ENCODE peak calls at places on chromosomes 5 and 9, in five cellular contexts. One of them, this sample, is unnamed.

GRCh38 chr9:105173306-105173705 is 71.1 kb upstream of the SLC44A1 start:
- DNase-seq in SK-N-SH: no peak
- DNase-seq in GM12878: no peak
- DNase-seq in HepG2: no peak
- DNase-seq in K562: no peak
- DNase-seq in this sample: no peak

GRCh38 chr5:30112842-30113241 is 1080.6 kb upstream of the CDH6 start:
- DNase-seq in K562: no peak
- DNase-seq in HepG2: no peak
- DNase-seq in GM12878: no peak
- DNase-seq in SK-N-SH: no peak
- DNase-seq in this sample: no peak

GRCh38 chr9:90204128-90204838 is 438.3 kb downstream of the DIRAS2 start:
- DNase-seq in K562: no peak
- DNase-seq in SK-N-SH: no peak
- DNase-seq in GM12878: no peak
- DNase-seq in HepG2: no peak
- DNase-seq in this sample: no peak

GRCh38 chr5:102922839-102923477 is 167.9 kb downstream of the PAM start:
- DNase-seq in HepG2: no peak
- DNase-seq in GM12878: no peak
- DNase-seq in K562: no peak
- DNase-seq in SK-N-SH: peak; percentile 41
- DNase-seq in this sample: no peak

GRCh38 chr5:134175874-134176522 is 752 bp downstream of the SKP1 start:
- DNase-seq in K562: peak; percentile 50
- DNase-seq in HepG2: no peak
- DNase-seq in SK-N-SH: no peak
- DNase-seq in GM12878: no peak
- DNase-seq in this sample: peak; percentile 9

GRCh38 chr5:65055938-65056337 is 287.2 kb downstream of the CWC27 start:
- DNase-seq in SK-N-SH: no peak
- DNase-seq in GM12878: no peak
- DNase-seq in HepG2: no peak
- DNase-seq in K562: no peak
- DNase-seq in this sample: no peak

GRCh38 chr9:28563612-28564011 is 990.3 kb upstream of the C9orf72 start:
- DNase-seq in SK-N-SH: no peak
- DNase-seq in GM12878: no peak
- DNase-seq in HepG2: no peak
- DNase-seq in K562: no peak
- DNase-seq in this sample: no peak

GRCh38 chr5:434443-435146 is 8.4 kb upstream of the EXOC3 start:
- DNase-seq in SK-N-SH: no peak
- DNase-seq in GM12878: no peak
- DNase-seq in HepG2: no peak
- DNase-seq in K562: no peak
- DNase-seq in this sample: no peak

GRCh38 chr9:99000480-99001395 is 57.0 kb downstream of the COL15A1 start:
- DNase-seq in HepG2: peak; percentile 17
- DNase-seq in SK-N-SH: peak; percentile 49
- DNase-seq in K562: peak; percentile 82
- DNase-seq in GM12878: peak; percentile 23
- DNase-seq in this sample: peak; percentile 49

GRCh38 chr5:128668921-128669320 is 130.9 kb upstream of the FBN2 start:
- DNase-seq in K562: no peak
- DNase-seq in HepG2: no peak
- DNase-seq in SK-N-SH: no peak
- DNase-seq in GM12878: no peak
- DNase-seq in this sample: no peak

GRCh38 chr9:6575324-6575758 is 70.2 kb downstream of the GLDC start:
- DNase-seq in K562: no peak
- DNase-seq in GM12878: peak; percentile 53
- DNase-seq in HepG2: no peak
- DNase-seq in SK-N-SH: no peak
- DNase-seq in this sample: no peak

GRCh38 chr5:14829396-14829795 is 42.2 kb downstream of the ANKH start:
- DNase-seq in K562: no peak
- DNase-seq in GM12878: no peak
- DNase-seq in SK-N-SH: no peak
- DNase-seq in HepG2: no peak
- DNase-seq in this sample: no peak

GRCh38 chr9:98215821-98216220 is 23.4 kb upstream of the CORO2A start:
- DNase-seq in HepG2: no peak
- DNase-seq in SK-N-SH: peak; percentile 82
- DNase-seq in K562: no peak
- DNase-seq in GM12878: no peak
- DNase-seq in this sample: peak; percentile 21

GRCh38 chr9:127885508-127886281 is 8.2 kb upstream of the AK1 start:
- DNase-seq in HepG2: no peak
- DNase-seq in K562: no peak
- DNase-seq in GM12878: no peak
- DNase-seq in SK-N-SH: no peak
- DNase-seq in this sample: no peak

GRCh38 chr9:21624675-21625477 is 142.8 kb upstream of the IFNE start:
- DNase-seq in GM12878: no peak
- DNase-seq in HepG2: no peak
- DNase-seq in SK-N-SH: no peak
- DNase-seq in K562: no peak
- DNase-seq in this sample: no peak

GRCh38 chr9:108622467-108622866 is 233.3 kb downstream of the ACTL7B start:
- DNase-seq in GM12878: no peak
- DNase-seq in K562: no peak
- DNase-seq in HepG2: no peak
- DNase-seq in SK-N-SH: no peak
- DNase-seq in this sample: no peak

GRCh38 chr5:68368686-68369359 is 153.3 kb downstream of the PIK3R1 start:
- DNase-seq in K562: no peak
- DNase-seq in GM12878: no peak
- DNase-seq in HepG2: no peak
- DNase-seq in SK-N-SH: no peak
- DNase-seq in this sample: no peak

GRCh38 chr9:19201899-19202891 is 28.3 kb upstream of the DENND4C start:
- DNase-seq in K562: peak; percentile 27
- DNase-seq in SK-N-SH: peak; percentile 69
- DNase-seq in HepG2: peak; percentile 92
- DNase-seq in GM12878: no peak
- DNase-seq in this sample: peak; percentile 73

GRCh38 chr9:115923903-115924668 is 229.5 kb upstream of the PAPPA start:
- DNase-seq in HepG2: peak; percentile 23
- DNase-seq in K562: no peak
- DNase-seq in GM12878: no peak
- DNase-seq in SK-N-SH: no peak
- DNase-seq in this sample: no peak

GRCh38 chr9:34380034-34380510 is 3.4 kb upstream of the MYORG start:
- DNase-seq in HepG2: no peak
- DNase-seq in GM12878: no peak
- DNase-seq in K562: no peak
- DNase-seq in SK-N-SH: no peak
- DNase-seq in this sample: no peak

GRCh38 chr9:128203024-128203841 is at the start of gene DNM1:
- DNase-seq in GM12878: no peak
- DNase-seq in HepG2: no peak
- DNase-seq in K562: peak; percentile 91
- DNase-seq in SK-N-SH: peak; percentile 99
- DNase-seq in this sample: peak; percentile 97

GRCh38 chr9:87557996-87558395 is 60.3 kb downstream of the DAPK1 start:
- DNase-seq in GM12878: peak; percentile 64
- DNase-seq in HepG2: no peak
- DNase-seq in K562: no peak
- DNase-seq in SK-N-SH: peak; percentile 54
- DNase-seq in this sample: no peak

GRCh38 chr9:306907-307306 is 92.2 kb downstream of the DOCK8 start:
- DNase-seq in K562: peak; percentile 54
- DNase-seq in SK-N-SH: no peak
- DNase-seq in GM12878: no peak
- DNase-seq in HepG2: peak; percentile 13
- DNase-seq in this sample: no peak

GRCh38 chr5:165805756-165806155 is 2300.3 kb downstream of the MAT2B start:
- DNase-seq in SK-N-SH: no peak
- DNase-seq in K562: no peak
- DNase-seq in GM12878: no peak
- DNase-seq in HepG2: no peak
- DNase-seq in this sample: peak; percentile 6

GRCh38 chr9:138116521-138116920 is 238.9 kb downstream of the CACNA1B start:
- DNase-seq in K562: no peak
- DNase-seq in SK-N-SH: peak; percentile 57
- DNase-seq in GM12878: no peak
- DNase-seq in HepG2: no peak
- DNase-seq in this sample: no peak

GRCh38 chr5:159855476-159856157 is 60.7 kb upstream of the ADRA1B start:
- DNase-seq in K562: no peak
- DNase-seq in SK-N-SH: no peak
- DNase-seq in HepG2: no peak
- DNase-seq in GM12878: no peak
- DNase-seq in this sample: no peak

GRCh38 chr9:129237195-129237611 is 59.1 kb upstream of the IER5L start:
- DNase-seq in GM12878: no peak
- DNase-seq in SK-N-SH: no peak
- DNase-seq in K562: peak; percentile 79
- DNase-seq in HepG2: no peak
- DNase-seq in this sample: no peak

GRCh38 chr9:137156567-137157375 is 13.1 kb downstream of the LRRC26 start:
- DNase-seq in GM12878: no peak
- DNase-seq in SK-N-SH: peak; percentile 88
- DNase-seq in HepG2: no peak
- DNase-seq in K562: peak; percentile 86
- DNase-seq in this sample: peak; percentile 82

GRCh38 chr5:72141440-72142271 is 34.4 kb downstream of the MAP1B start:
- DNase-seq in HepG2: no peak
- DNase-seq in SK-N-SH: no peak
- DNase-seq in GM12878: no peak
- DNase-seq in K562: no peak
- DNase-seq in this sample: no peak

GRCh38 chr5:76813982-76814562 is 4.8 kb upstream of the F2RL1 start:
- DNase-seq in GM12878: no peak
- DNase-seq in SK-N-SH: no peak
- DNase-seq in K562: no peak
- DNase-seq in HepG2: peak; percentile 43
- DNase-seq in this sample: no peak

GRCh38 chr9:35728041-35728971 is 3.7 kb downstream of the TLN1 start:
- DNase-seq in SK-N-SH: no peak
- DNase-seq in HepG2: peak; percentile 91
- DNase-seq in GM12878: no peak
- DNase-seq in K562: peak; percentile 85
- DNase-seq in this sample: no peak

GRCh38 chr5:151825445-151825844 is 53.7 kb downstream of the G3BP1 start:
- DNase-seq in SK-N-SH: peak; percentile 64
- DNase-seq in GM12878: peak; percentile 17
- DNase-seq in K562: peak; percentile 65
- DNase-seq in HepG2: peak; percentile 64
- DNase-seq in this sample: peak; percentile 71

GRCh38 chr5:60285910-60286309 is 392.4 kb upstream of the PDE4D start:
- DNase-seq in SK-N-SH: no peak
- DNase-seq in K562: no peak
- DNase-seq in GM12878: no peak
- DNase-seq in HepG2: no peak
- DNase-seq in this sample: no peak

GRCh38 chr5:60287174-60287771 is 393.7 kb upstream of the PDE4D start:
- DNase-seq in K562: peak; percentile 66
- DNase-seq in SK-N-SH: peak; percentile 46
- DNase-seq in GM12878: no peak
- DNase-seq in HepG2: peak; percentile 69
- DNase-seq in this sample: peak; percentile 63
- TF ChIP-seq FOXM1 in K562: no peak
- TF ChIP-seq FOXM1 in SK-N-SH: no peak
- TF ChIP-seq FOXM1 in GM12878: no peak
- TF ChIP-seq FOXM1 in HepG2: no peak
- TF ChIP-seq FOXM1 in this sample: no peak

GRCh38 chr5:122515709-122516431 is 203.8 kb downstream of the SNCAIP start:
- DNase-seq in K562: peak; percentile 63
- DNase-seq in SK-N-SH: peak; percentile 71
- DNase-seq in GM12878: no peak
- DNase-seq in HepG2: peak; percentile 56
- DNase-seq in this sample: peak; percentile 77
- TF ChIP-seq FOXM1 in K562: no peak
- TF ChIP-seq FOXM1 in SK-N-SH: no peak
- TF ChIP-seq FOXM1 in GM12878: no peak
- TF ChIP-seq FOXM1 in HepG2: no peak
- TF ChIP-seq FOXM1 in this sample: no peak

DNA sequence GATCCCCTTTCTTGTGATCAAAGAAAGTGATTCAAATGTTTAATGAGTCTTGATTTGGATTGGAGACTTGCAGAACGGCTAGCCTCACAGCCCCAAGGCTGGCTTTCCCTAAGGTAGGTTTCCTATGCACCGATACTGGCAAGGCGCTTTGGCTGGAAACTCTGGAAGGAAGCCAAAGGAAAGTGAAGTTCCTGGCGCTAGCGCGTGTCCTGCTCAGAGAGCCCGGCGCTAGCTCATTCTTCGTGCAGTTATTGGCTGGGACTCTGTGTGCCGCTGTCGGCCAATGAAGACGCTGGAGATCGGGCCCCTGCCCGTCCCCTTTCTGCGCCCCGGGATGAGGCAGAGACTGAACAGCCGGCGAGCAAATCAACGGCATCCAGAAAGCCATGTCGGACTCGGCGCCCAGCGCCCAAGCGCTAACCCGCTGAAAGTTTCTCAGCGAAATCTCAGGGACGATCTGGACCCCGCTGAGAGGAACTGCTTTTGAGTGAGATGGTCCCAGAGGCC is at the start of gene PCDHGC3:
- DNase-seq in HepG2: peak; percentile 41
- DNase-seq in SK-N-SH: peak; percentile 90
- DNase-seq in GM12878: peak; percentile 40
- DNase-seq in K562: peak; percentile 16
- DNase-seq in this sample: peak; percentile 82
- TF ChIP-seq FOXM1 in HepG2: no peak
- TF ChIP-seq FOXM1 in SK-N-SH: no peak
- TF ChIP-seq FOXM1 in GM12878: no peak
- TF ChIP-seq FOXM1 in K562: no peak
- TF ChIP-seq FOXM1 in this sample: no peak

GRCh38 chr5:149583394-149583793 is 2.1 kb downstream of the ARHGEF37 start:
- DNase-seq in SK-N-SH: no peak
- DNase-seq in GM12878: no peak
- DNase-seq in K562: no peak
- DNase-seq in HepG2: no peak
- DNase-seq in this sample: no peak
- TF ChIP-seq FOXM1 in SK-N-SH: no peak
- TF ChIP-seq FOXM1 in GM12878: no peak
- TF ChIP-seq FOXM1 in K562: no peak
- TF ChIP-seq FOXM1 in HepG2: no peak
- TF ChIP-seq FOXM1 in this sample: no peak

GRCh38 chr5:63959177-63959982 is 2.9 kb downstream of the HTR1A start:
- DNase-seq in K562: no peak
- DNase-seq in HepG2: no peak
- DNase-seq in GM12878: no peak
- DNase-seq in SK-N-SH: peak; percentile 7
- DNase-seq in this sample: no peak
- TF ChIP-seq FOXM1 in K562: no peak
- TF ChIP-seq FOXM1 in HepG2: no peak
- TF ChIP-seq FOXM1 in GM12878: no peak
- TF ChIP-seq FOXM1 in SK-N-SH: no peak
- TF ChIP-seq FOXM1 in this sample: no peak

DNA sequence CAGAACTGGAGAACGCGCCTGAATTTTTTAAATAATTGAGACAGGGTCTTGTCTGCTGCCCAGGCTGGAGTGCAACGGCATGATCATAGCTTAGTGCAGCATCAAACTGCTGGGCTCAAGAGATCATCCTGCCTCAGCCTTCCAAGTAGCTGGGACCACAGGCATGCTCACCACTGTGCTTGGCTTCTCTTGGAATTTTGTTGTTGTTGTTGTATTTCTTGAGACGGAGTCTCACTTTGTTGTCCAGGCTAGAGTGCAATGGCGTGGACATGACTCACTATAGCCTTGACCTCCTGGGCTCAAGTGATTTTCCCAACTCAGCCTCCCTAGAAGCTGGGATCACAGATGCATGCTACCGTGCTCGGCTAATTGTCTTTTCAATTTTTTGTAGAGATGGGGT is 58.4 kb upstream of the DAB2IP start:
- DNase-seq in GM12878: no peak
- DNase-seq in HepG2: no peak
- DNase-seq in SK-N-SH: no peak
- DNase-seq in K562: no peak
- DNase-seq in this sample: no peak
- TF ChIP-seq FOXM1 in GM12878: no peak
- TF ChIP-seq FOXM1 in HepG2: no peak
- TF ChIP-seq FOXM1 in SK-N-SH: no peak
- TF ChIP-seq FOXM1 in K562: no peak
- TF ChIP-seq FOXM1 in this sample: no peak